ENCODE peak calls at places on chromosomes 6 and 20, in eight cellular contexts. G, K, V, M, Y, T, Z and F are unnamed samples.
A peak's percentile ranks its signal among the peaks of the same experiment; 100 is the strongest.

GRCh38 chr20:21436186-21436585 is 38.9 kb upstream of the NKX2-4 start:
- DNase-seq in K (no peak), M (peak; percentile 95), Y (peak; percentile 93), Z (peak; percentile 96), V (no peak), T (no peak), G (no peak), F (no peak)

GRCh38 chr20:59159091-59159821 is 4.4 kb upstream of the ZNF831 start:
- DNase-seq in Y (no peak), Z (no peak), M (no peak), T (no peak), G (peak; percentile 91), V (peak; percentile 38), K (no peak), F (no peak)

GRCh38 chr6:48535569-48535968 is 424.6 kb upstream of the PTCHD4 start:
- DNase-seq in Y (peak; percentile 74), V (peak; percentile 10), M (peak; percentile 94), Z (peak; percentile 93), K (no peak), T (no peak), G (no peak), F (no peak)

GRCh38 chr20:46207783-46208182 is 89.7 kb downstream of the CD40 start:
- DNase-seq in Y (no peak), K (no peak), M (no peak), Z (no peak), V (no peak), G (no peak), T (no peak), F (no peak)

GRCh38 chr6:137000825-137001224 is 43.9 kb downstream of the IL20RA start:
- DNase-seq in Z (peak; percentile 45), V (no peak), Y (peak; percentile 27), K (no peak), G (no peak), T (no peak), M (peak; percentile 30), F (no peak)

GRCh38 chr20:48523191-48523757 is 304.5 kb downstream of the PREX1 start:
- DNase-seq in T (no peak), Z (peak; percentile 66), K (peak; percentile 18), M (peak; percentile 65), V (peak; percentile 95), Y (peak; percentile 47), G (no peak), F (no peak)

GRCh38 chr6:46734867-46735719 is at the start of gene PLA2G7:
- DNase-seq in G (no peak), Z (peak; percentile 24), K (peak; percentile 17), M (peak; percentile 6), T (no peak), V (peak; percentile 74), Y (peak; percentile 57), F (no peak)

GRCh38 chr20:13288357-13288756 is 67.3 kb downstream of the ISM1 start:
- DNase-seq in V (no peak), Y (no peak), Z (no peak), T (no peak), G (no peak), K (no peak), M (no peak), F (peak; percentile 24)

GRCh38 chr20:49704932-49705336 is 8.7 kb downstream of the B4GALT5 start:
- DNase-seq in V (no peak), Y (no peak), Z (no peak), K (no peak), M (no peak), T (no peak), G (no peak), F (no peak)

GRCh38 chr6:104404377-104404776 is 455.3 kb downstream of the HACE1 start:
- DNase-seq in K (no peak), Z (no peak), G (no peak), Y (no peak), T (no peak), V (no peak), M (no peak), F (no peak)

GRCh38 chr6:144746902-144747469 is 461.9 kb downstream of the UTRN start:
- DNase-seq in T (no peak), Y (no peak), M (no peak), G (no peak), Z (no peak), V (no peak), K (no peak), F (no peak)

GRCh38 chr6:16494781-16495180 is 256.4 kb downstream of the GMPR start:
- DNase-seq in K (no peak), V (no peak), T (no peak), G (no peak), M (peak; percentile 54), Y (peak; percentile 53), Z (peak; percentile 69), F (no peak)

GRCh38 chr20:16922834-16923233 is 174.7 kb downstream of the OTOR start:
- DNase-seq in G (no peak), V (no peak), K (no peak), Z (peak; percentile 93), T (no peak), M (peak; percentile 91), Y (peak; percentile 52), F (no peak)

GRCh38 chr6:17831135-17831534 is 124.4 kb upstream of the NUP153 start:
- DNase-seq in K (no peak), M (peak; percentile 83), G (no peak), Z (peak; percentile 86), T (peak; percentile 44), Y (peak; percentile 35), V (no peak), F (no peak)

DNA sequence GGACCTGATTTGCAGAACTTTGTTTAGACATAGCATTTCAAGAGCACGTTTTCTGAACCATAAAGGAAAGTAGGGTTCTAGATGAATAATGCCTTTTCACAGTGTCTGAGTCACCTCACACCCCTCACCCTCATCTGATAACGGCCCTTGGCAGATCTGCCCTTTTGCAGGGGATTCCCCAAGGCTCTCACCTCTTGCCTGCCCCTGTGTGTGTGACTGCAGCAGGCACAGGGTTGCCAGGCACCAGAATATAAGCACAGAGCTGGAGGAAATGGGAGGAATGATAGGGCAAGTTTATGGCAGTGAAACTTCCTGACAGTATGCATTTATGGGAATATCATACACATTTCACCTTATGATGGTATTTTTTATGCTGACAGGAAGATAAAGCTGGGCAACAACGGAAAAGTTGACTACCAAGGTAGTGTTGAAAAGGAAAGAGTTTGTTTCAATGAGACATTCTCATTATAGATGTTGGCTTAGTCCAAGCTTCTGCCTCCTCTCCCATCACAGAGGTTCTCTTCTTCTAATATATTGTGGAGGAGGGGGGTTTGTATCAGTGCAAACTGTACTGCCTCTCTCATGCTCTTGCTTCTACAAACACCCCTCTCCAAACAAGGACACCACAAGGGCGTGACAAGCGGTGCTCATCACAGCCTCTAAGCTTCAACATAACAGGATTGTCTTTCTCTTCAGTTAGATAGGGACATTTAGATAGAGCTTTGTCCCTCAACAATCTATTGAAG is 101.5 kb upstream of the BACH2 start:
- DNase-seq in V (no peak), Y (peak; percentile 71), G (peak; percentile 87), K (peak; percentile 22), T (no peak), Z (peak; percentile 40), M (peak; percentile 17), F (no peak)
- H3K4me1 ChIP-seq in V (no peaks in the 10 kb centered on the region), Y (peaks cover under 1% of the 10 kb centered on the region), G (peaks cover 42% of the 10 kb centered on the region), K (peaks cover 7% of the 10 kb centered on the region), T (no peaks in the 10 kb centered on the region), Z (no peaks in the 10 kb centered on the region), M (no peaks in the 10 kb centered on the region), F (no peaks in the 10 kb centered on the region)

GRCh38 chr20:32364554-32365208 is 6.5 kb downstream of the ASXL1 start:
- DNase-seq in G (no peak), K (no peak), Z (no peak), M (no peak), T (no peak), V (no peak), Y (no peak), F (no peak)
- H3K4me1 ChIP-seq in G (peaks cover 74% of the 10 kb centered on the region), K (peaks cover 96% of the 10 kb centered on the region), Z (peaks cover 10% of the 10 kb centered on the region), M (peaks cover 9% of the 10 kb centered on the region), T (peaks cover 2% of the 10 kb centered on the region), V (peaks cover 36% of the 10 kb centered on the region), Y (peaks cover 21% of the 10 kb centered on the region), F (peaks cover 19% of the 10 kb centered on the region)

GRCh38 chr6:31664790-31665500 is at the start of gene GPANK1:
- DNase-seq in Y (peak; percentile 95), T (peak; percentile 90), G (peak; percentile 93), V (peak; percentile 90), M (peak; percentile 88), Z (peak; percentile 91), K (peak; percentile 87), F (peak; percentile 87)

GRCh38 chr6:31663961-31664789 is 622 bp downstream of the GPANK1 start:
- DNase-seq in K (no peak), V (no peak), Z (peak; percentile 83), T (peak; percentile 62), G (no peak), Y (peak; percentile 76), M (peak; percentile 74), F (peak; percentile 63)

GRCh38 chr6:31663087-31663960 is 1.5 kb downstream of the GPANK1 start:
- DNase-seq in V (no peak), Z (peak; percentile 23), G (no peak), K (no peak), M (no peak), Y (peak; percentile 14), T (no peak), F (no peak)

GRCh38 chr6:31666337-31666960 is 569 bp downstream of the CSNK2B start:
- DNase-seq in V (no peak), Y (no peak), T (no peak), Z (no peak), M (no peak), G (no peak), K (no peak), F (no peak)

DNA sequence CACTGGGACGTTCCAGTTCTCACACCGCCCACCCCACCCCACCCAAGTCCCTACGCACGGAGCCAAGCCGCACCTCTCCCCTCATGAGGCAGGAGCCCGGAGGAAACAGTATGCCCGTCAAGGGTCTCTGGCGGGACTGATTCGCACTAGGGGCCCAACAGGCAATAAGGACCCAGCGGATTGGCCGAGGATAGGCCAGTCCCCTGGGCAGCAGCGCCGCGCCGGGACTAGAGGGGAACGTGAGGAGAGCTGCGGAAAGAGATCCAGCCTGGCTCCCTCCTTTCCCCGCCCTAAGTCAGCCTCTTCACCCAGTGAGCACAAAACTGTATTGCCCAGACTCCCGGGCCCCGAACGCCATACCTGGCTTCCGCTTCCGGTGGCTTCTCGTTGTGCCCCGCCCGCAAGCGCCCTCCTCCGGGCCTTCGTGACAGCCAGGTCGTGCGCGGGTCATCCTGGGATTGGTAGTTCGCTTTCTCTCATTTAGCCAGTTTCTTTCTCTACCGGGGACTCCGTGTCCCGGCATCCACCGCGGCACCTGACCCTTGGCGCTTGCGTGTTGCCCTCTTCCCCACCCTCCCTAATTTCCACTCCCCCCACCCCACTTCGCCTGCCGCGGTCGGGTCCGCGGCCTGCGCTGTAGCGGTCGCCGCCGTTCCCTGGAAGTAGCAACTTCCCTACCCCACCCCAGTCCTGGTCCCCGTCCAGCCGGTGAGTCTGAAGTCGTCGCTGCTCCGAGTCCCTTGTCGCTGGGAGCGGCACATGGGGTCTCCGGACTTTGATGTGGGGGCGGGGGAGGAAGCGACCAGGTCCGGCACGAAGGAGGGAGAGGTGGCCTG is at the start of gene CSNK2B:
- DNase-seq in K (peak; percentile 98), Z (peak; percentile 97), T (peak; percentile 99), Y (peak; percentile 98), M (peak; percentile 94), V (peak; percentile 98), G (peak; percentile 99), F (peak; percentile 98)
- H3K4me1 ChIP-seq in K (peaks cover 53% of the 10 kb centered on the region), Z (peaks cover 23% of the 10 kb centered on the region), T (peaks cover 13% of the 10 kb centered on the region), Y (peaks cover 27% of the 10 kb centered on the region), M (peaks cover 28% of the 10 kb centered on the region), V (peaks cover 17% of the 10 kb centered on the region), G (peaks cover 44% of the 10 kb centered on the region), F (no peaks in the 10 kb centered on the region)

DNA sequence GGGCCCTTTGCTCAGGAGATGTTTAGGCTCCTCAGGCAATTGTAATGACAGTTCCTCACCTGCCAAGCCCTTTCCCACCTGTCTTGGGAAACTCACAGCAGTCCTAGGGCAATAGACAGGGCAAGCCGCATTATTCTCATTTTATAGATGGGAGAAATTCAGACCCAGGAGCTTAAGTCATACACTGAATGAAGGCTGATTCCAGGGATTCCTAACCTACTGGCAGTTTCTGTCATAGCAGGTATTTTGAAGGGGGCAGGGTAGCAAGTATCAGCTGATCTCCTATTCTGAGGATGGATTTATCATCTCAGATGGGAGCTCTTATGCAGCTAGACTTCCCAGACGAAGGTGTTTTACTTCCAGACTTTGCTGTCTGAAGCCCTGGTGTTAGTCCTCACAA is 61.4 kb upstream of the MYL9 start:
- DNase-seq in T (no peak), V (no peak), M (no peak), K (no peak), G (no peak), Z (no peak), Y (no peak), F (no peak)
- H3K4me1 ChIP-seq in T (peaks cover 5% of the 10 kb centered on the region), V (no peaks in the 10 kb centered on the region), M (peaks cover 41% of the 10 kb centered on the region), K (peaks cover 55% of the 10 kb centered on the region), G (no peaks in the 10 kb centered on the region), Z (peaks cover 22% of the 10 kb centered on the region), Y (peaks cover 12% of the 10 kb centered on the region), F (peaks cover 23% of the 10 kb centered on the region)